ENCODE peak calls at places on chromosome 2, in five cellular contexts. A is activated naive CD8-positive, alpha-beta T cell treated with anti-CD3 and anti-CD28 coated beads, Interleukin-2, amount 50 U/mL, for 24 hours; K is GM20000; T is GM10248; Y is H9. C is an unnamed sample.

GRCh38 chr2:160241251-160242137 is 41.4 kb upstream of the ITGB6 start:
- DNase-seq in Y (no peak), K (no peak), T (no peak), A (no peak), C (no peak)

GRCh38 chr2:142819411-142819810 is 58.1 kb upstream of the KYNU start:
- DNase-seq in T (no peak), K (no peak), A (no peak), Y (no peak), C (no peak)

GRCh38 chr2:190415794-190416729 is 7.9 kb downstream of the MFSD6 start:
- DNase-seq in T (no peak), A (no peak), K (no peak), Y (no peak), C (no peak)

GRCh38 chr2:224038049-224038829 is 847 bp downstream of the SERPINE2 start:
- DNase-seq in A (peak; percentile 62), K (peak; percentile 54), Y (peak; percentile 63), T (peak; percentile 32), C (peak; percentile 51)

GRCh38 chr2:45218931-45219339 is 209.7 kb upstream of the SIX2 start:
- DNase-seq in T (no peak), A (no peak), K (no peak), Y (no peak), C (no peak)

GRCh38 chr2:15784886-15785801 is 155.2 kb upstream of the MYCN start:
- DNase-seq in Y (no peak), A (no peak), K (no peak), T (no peak), C (no peak)

GRCh38 chr2:123453772-123454171 is 571.3 kb upstream of the CNTNAP5 start:
- DNase-seq in K (no peak), Y (no peak), T (no peak), A (no peak), C (no peak)

GRCh38 chr2:58614259-58614658 is 373.1 kb upstream of the FANCL start:
- DNase-seq in T (no peak), Y (no peak), A (no peak), K (no peak), C (no peak)

GRCh38 chr2:199778655-199779054 is 72.3 kb downstream of the FTCDNL1 start:
- DNase-seq in Y (no peak), T (no peak), K (no peak), A (no peak), C (no peak)

GRCh38 chr2:239400000-239400831 is 604 bp downstream of the HDAC4 start:
- DNase-seq in K (no peak), A (peak; percentile 19), T (no peak), Y (peak; percentile 23), C (peak; percentile 27)

GRCh38 chr2:23200056-23200455 is 184.9 kb upstream of the KLHL29 start:
- DNase-seq in K (no peak), A (no peak), T (no peak), Y (no peak), C (no peak)

C was measured in endothelial cell.